ENCODE peak calls at places on chromosomes 11 and 22, in seven cellular contexts. W is HepG2, S is H1, V is K562, M is HCT116, A is GM12878, K is SK-N-SH. X is an unnamed sample.

GRCh38 chr22:50269573-50270301 is 443 bp downstream of the MAPK11 start:
- DNase-seq in M (no peak), V (peak; percentile 72), K (peak; percentile 90), W (no peak), A (no peak), S (no peak), X (no peak)

GRCh38 chr11:123682976-123683375 is 28.6 kb upstream of the SCN3B start:
- DNase-seq in W (no peak), M (no peak), V (no peak), K (peak; percentile 75), A (no peak), S (no peak), X (no peak)

GRCh38 chr11:34348919-34349318 is 8.9 kb downstream of the ABTB2 start:
- DNase-seq in A (no peak), S (no peak), K (no peak), W (no peak), M (no peak), V (no peak), X (no peak)

GRCh38 chr11:69923641-69924307 is 104.6 kb upstream of the FGF3 start:
- DNase-seq in A (no peak), W (no peak), S (no peak), M (no peak), V (no peak), K (no peak), X (no peak)

GRCh38 chr22:47048123-47049077 is 285.9 kb downstream of the TBC1D22A start:
- DNase-seq in K (no peak), A (no peak), M (no peak), W (no peak), S (no peak), V (no peak), X (no peak)

GRCh38 chr11:109309153-109309552 is 112.8 kb upstream of the C11orf87 start:
- DNase-seq in W (no peak), K (peak; percentile 17), V (no peak), A (no peak), S (no peak), M (no peak), X (no peak)

GRCh38 chr22:36191106-36191836 is 10.3 kb downstream of the APOL4 start:
- DNase-seq in W (no peak), K (no peak), M (no peak), A (no peak), V (no peak), S (no peak), X (no peak)

GRCh38 chr11:105852427-105852826 is 169.6 kb downstream of the MSANTD4 start:
- DNase-seq in M (no peak), S (no peak), K (no peak), W (no peak), A (no peak), V (no peak), X (no peak)

GRCh38 chr11:2592559-2593392 is 107.0 kb downstream of the KCNQ1OT1 start:
- DNase-seq in M (no peak), A (no peak), W (no peak), S (no peak), V (peak; percentile 2), K (no peak), X (no peak)

GRCh38 chr11:47861762-47862161 is 13.6 kb upstream of the NUP160 start:
- DNase-seq in M (no peak), W (no peak), V (peak; percentile 36), K (no peak), A (no peak), S (no peak), X (no peak)

GRCh38 chr22:24093855-24094254 is 82.8 kb downstream of the CABIN1 start:
- DNase-seq in V (no peak), W (no peak), S (no peak), A (no peak), M (no peak), K (no peak), X (no peak)

GRCh38 chr11:10298342-10298741 is 4.3 kb upstream of the SBF2 start:
- DNase-seq in S (no peak), A (peak; percentile 66), M (no peak), K (no peak), W (peak; percentile 42), V (peak; percentile 11), X (no peak)

GRCh38 chr11:81495699-81496292 is 1237.9 kb downstream of the FAM181B start:
- DNase-seq in V (no peak), A (no peak), S (no peak), M (no peak), K (no peak), W (no peak), X (no peak)

GRCh38 chr11:82867495-82868082 is 32.6 kb downstream of the PRCP start:
- DNase-seq in W (peak; percentile 75), M (peak; percentile 64), K (peak; percentile 62), V (peak; percentile 56), A (peak; percentile 26), S (peak; percentile 9), X (peak; percentile 82)

GRCh38 chr11:69398529-69399492 is 82.7 kb upstream of the LINC01488 start:
- DNase-seq in V (no peak), K (no peak), S (no peak), M (no peak), A (no peak), W (no peak), X (no peak)

GRCh38 chr22:30422481-30423295 is 2.9 kb upstream of the MTFP1 start:
- DNase-seq in V (peak; percentile 40), A (no peak), K (no peak), M (peak; percentile 89), W (peak; percentile 81), S (peak; percentile 60), X (no peak)

GRCh38 chr11:120471131-120471530 is 40.4 kb upstream of the GRIK4 start:
- DNase-seq in M (no peak), S (no peak), K (no peak), W (no peak), A (no peak), V (no peak), X (no peak)

GRCh38 chr11:125110996-125111340 is 458 bp downstream of the TMEM218 start:
- DNase-seq in K (peak; percentile 46), A (no peak), W (peak; percentile 21), M (no peak), V (no peak), S (no peak), X (no peak)

GRCh38 chr11:11976476-11977187 is 31.8 kb downstream of the DKK3 start:
- DNase-seq in M (no peak), W (no peak), A (no peak), K (no peak), V (no peak), S (no peak), X (no peak)

GRCh38 chr11:13247606-13248320 is 29.8 kb upstream of the BMAL1 start:
- DNase-seq in W (no peak), M (no peak), A (no peak), V (no peak), S (no peak), K (no peak), X (no peak)

GRCh38 chr22:20569059-20570058 is 61.9 kb downstream of the MED15 start:
- DNase-seq in V (no peak), A (peak; percentile 33), M (peak; percentile 78), W (no peak), K (no peak), S (no peak), X (peak; percentile 83)

GRCh38 chr22:36938028-36938425 is 24.6 kb downstream of the CSF2RB start:
- DNase-seq in A (no peak), S (no peak), M (no peak), W (no peak), K (no peak), V (no peak), X (no peak)

GRCh38 chr22:33380789-33381530 is 322.8 kb upstream of the SYN3 start:
- DNase-seq in M (no peak), K (no peak), V (no peak), S (no peak), A (peak; percentile 11), W (no peak), X (no peak)

GRCh38 chr11:66495401-66495844 is 15.0 kb upstream of the BBS1 start:
- DNase-seq in M (no peak), W (no peak), V (no peak), A (no peak), S (no peak), K (no peak), X (no peak)

DNA sequence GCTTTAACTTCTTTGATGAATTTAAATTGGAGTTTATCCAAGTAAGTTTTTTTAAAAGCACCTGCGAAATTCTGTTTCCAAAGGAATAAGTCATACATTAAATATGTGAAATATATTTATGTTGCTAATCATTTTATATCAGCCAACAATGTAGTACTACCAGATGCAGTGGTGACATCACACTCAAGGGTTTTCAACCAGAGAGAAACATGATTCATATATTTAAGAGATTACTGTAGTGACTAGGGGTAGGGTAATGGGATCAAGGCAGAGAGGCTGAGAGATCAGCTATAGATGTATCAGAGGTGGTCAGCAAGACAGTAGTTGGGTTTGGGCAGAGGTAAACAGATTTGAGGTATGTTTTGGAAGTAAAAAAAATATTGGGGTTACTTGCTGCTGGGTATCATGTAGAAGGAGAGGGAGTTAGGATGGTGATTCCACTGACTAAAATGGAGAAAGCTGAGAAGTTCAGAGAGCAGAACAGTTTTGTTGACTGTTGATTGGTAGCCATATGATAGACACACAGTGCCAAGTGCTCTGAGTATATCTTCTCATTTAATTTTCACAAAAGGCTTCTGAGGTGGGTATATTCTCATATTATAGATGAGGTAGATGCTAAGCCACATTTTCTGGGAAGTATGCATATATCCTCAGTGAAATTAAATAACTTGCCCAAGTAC is 39.4 kb downstream of the CEP57 start:
- DNase-seq in A (no peak), S (no peak), K (no peak), W (no peak), V (no peak), M (no peak), X (no peak)
- TF ChIP-seq JUND in A (no peak), S (no peak), K (peak; percentile 54), W (no peak), V (no peak), M (no peak), X (no peak)

GRCh38 chr11:84232511-84232910 is 946.3 kb upstream of the CCDC90B start:
- DNase-seq in A (no peak), W (no peak), S (no peak), M (no peak), K (no peak), V (no peak), X (no peak)
- TF ChIP-seq JUND in A (no peak), W (no peak), S (no peak), M (no peak), K (no peak), V (no peak), X (no peak)

DNA sequence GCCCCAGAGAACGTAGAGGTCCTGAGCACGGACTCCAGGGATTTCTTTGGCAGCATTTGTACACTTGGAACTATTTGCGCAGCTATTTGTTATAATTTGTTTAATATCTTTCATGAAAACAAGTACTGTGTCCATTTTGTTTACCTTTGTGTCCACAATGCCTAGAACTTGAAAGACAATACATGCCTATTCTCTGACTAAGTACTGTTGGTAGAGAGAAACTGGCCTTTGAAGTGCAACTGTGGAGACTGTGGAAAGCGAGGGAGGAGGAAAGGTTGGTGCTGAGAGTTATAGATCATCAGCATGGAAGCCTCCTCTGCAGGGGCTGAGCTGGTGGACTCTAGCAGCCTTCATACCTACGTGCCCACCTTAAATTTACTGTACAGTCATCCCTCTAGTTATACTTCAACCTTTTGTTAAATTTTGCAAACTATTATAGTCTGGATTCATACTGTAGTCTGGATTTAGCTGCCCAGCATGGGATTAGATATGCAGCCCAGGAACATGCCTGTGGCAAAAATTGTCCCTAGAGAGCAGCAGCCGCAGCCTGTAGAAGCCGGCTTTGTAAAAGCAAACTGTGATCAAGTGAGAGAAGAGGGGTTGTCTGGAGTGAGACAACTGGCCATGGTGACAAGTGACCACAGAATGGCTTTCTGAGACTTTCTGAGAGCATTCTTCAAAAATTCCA is 24.2 kb upstream of the YAP1 start:
- DNase-seq in S (no peak), M (peak; percentile 35), K (no peak), W (peak; percentile 94), V (no peak), A (no peak), X (peak; percentile 14)
- TF ChIP-seq JUND in S (no peak), M (peak; percentile 50), K (no peak), W (no peak), V (no peak), A (no peak), X (no peak)

GRCh38 chr11:77175869-77176539 is 48.0 kb downstream of the MYO7A start:
- DNase-seq in W (no peak), K (no peak), M (no peak), V (no peak), S (no peak), A (no peak), X (no peak)
- TF ChIP-seq JUND in W (no peak), K (no peak), M (no peak), V (no peak), S (no peak), A (no peak), X (no peak)